ENCODE peak calls at places on chromosomes 16 and 17, in six cellular contexts. M is fibroblast of mammary gland, H is MCF 10A, F is dorsolateral prefrontal cortex, X is ovary, B is tibial artery. K is an unnamed sample.

GRCh38 chr17:62091804-62092203 is 26.7 kb upstream of the MED13 start:
- DNase-seq in M (no peak), H (no peak), F (no peak), X (no peak), B (no peak), K (no peak)

GRCh38 chr16:50279142-50279865 is 13.0 kb downstream of the ADCY7 start:
- DNase-seq in M (no peak), H (no peak), F (peak), X (no peak), B (peak), K (no peak)

GRCh38 chr16:86085795-86086194 is 186.8 kb downstream of the IRF8 start:
- DNase-seq in M (no peak), H (no peak), F (peak), X (no peak), B (no peak), K (no peak)

GRCh38 chr17:58375811-58376210 is 23.8 kb upstream of the SUPT4H1 start:
- DNase-seq in M (no peak), H (no peak), F (no peak), X (no peak), B (no peak), K (no peak)

GRCh38 chr17:57264776-57265175 is 8.5 kb downstream of the MSI2 start:
- DNase-seq in M (no peak), H (peak), F (no peak), X (no peak), B (no peak), K (peak)

GRCh38 chr16:59164461-59164860 is 430.3 kb upstream of the GOT2 start:
- DNase-seq in M (no peak), H (peak), F (no peak), X (no peak), B (no peak), K (no peak)

GRCh38 chr16:11256657-11257130 is 690 bp upstream of the SOCS1 start:
- DNase-seq in M (peak), H (peak), F (no peak), X (no peak), B (peak), K (peak)

GRCh38 chr16:1781758-1782407 is 488 bp downstream of the SPSB3 start:
- DNase-seq in M (no peak), H (no peak), F (no peak), X (no peak), B (no peak), K (peak)

GRCh38 chr17:7479389-7480192 is at the start of gene ZBTB4:
- DNase-seq in M (peak), H (no peak), F (peak), X (peak), B (peak), K (peak)

GRCh38 chr16:11349599-11350276 is 4.5 kb downstream of the RMI2 start:
- DNase-seq in M (peak), H (peak), F (no peak), X (peak), B (peak), K (peak)

GRCh38 chr16:84753412-84754325 is 53.9 kb downstream of the USP10 start:
- DNase-seq in M (peak), H (no peak), F (no peak), X (no peak), B (no peak), K (peak)

GRCh38 chr16:85245307-85246172 is 133.3 kb upstream of the CIBAR2 start:
- DNase-seq in M (peak), H (peak), F (peak), X (peak), B (peak), K (peak)

GRCh38 chr16:85615852-85616607 is 2.9 kb downstream of the GSE1 start:
- DNase-seq in M (peak), H (peak), F (peak), X (peak), B (peak), K (peak)

GRCh38 chr17:14882131-14882530 is 383.0 kb downstream of the PMP22 start:
- DNase-seq in M (no peak), H (no peak), F (no peak), X (no peak), B (no peak), K (no peak)

GRCh38 chr16:68335175-68335574 is 24.4 kb downstream of the PRMT7 start:
- DNase-seq in M (peak), H (peak), F (no peak), X (no peak), B (no peak), K (no peak)

GRCh38 chr17:6413073-6413472 is 21.8 kb downstream of the AIPL1 start:
- DNase-seq in M (peak), H (peak), F (no peak), X (no peak), B (no peak), K (no peak)

GRCh38 chr17:10183931-10184930 is 14.2 kb downstream of the GAS7 start:
- DNase-seq in M (no peak), H (no peak), F (no peak), X (no peak), B (no peak), K (no peak)

GRCh38 chr16:23903001-23903414 is 67.2 kb downstream of the PRKCB start:
- DNase-seq in M (no peak), H (peak), F (no peak), X (no peak), B (no peak), K (no peak)

GRCh38 chr16:68265078-68265925 is 976 bp downstream of the SLC7A6 start:
- DNase-seq in M (peak), H (peak), F (no peak), X (no peak), B (peak), K (peak)

GRCh38 chr17:57902800-57903759 is 52.1 kb downstream of the CUEDC1 start:
- DNase-seq in M (peak), H (peak), F (peak), X (no peak), B (peak), K (peak)

GRCh38 chr16:68062910-68063393 is 22.2 kb upstream of the NFATC3 start:
- DNase-seq in M (no peak), H (no peak), F (no peak), X (no peak), B (no peak), K (no peak)

GRCh38 chr17:41678907-41679739 is 9.6 kb upstream of the EIF1 start:
- DNase-seq in M (peak), H (peak), F (no peak), X (no peak), B (no peak), K (no peak)

GRCh38 chr16:50585331-50585776 is 37.2 kb downstream of the NKD1 start:
- DNase-seq in M (no peak), H (no peak), F (no peak), X (peak), B (peak), K (peak)

GRCh38 chr17:61387511-61388305 is 11.9 kb upstream of the TBX2 start:
- DNase-seq in M (no peak), H (no peak), F (no peak), X (no peak), B (no peak), K (no peak)

GRCh38 chr16:81408409-81408950 is 36.1 kb upstream of the CMIP start:
- DNase-seq in M (no peak), H (no peak), F (no peak), X (no peak), B (no peak), K (no peak)

GRCh38 chr16:81403601-81404391 is 40.8 kb upstream of the CMIP start:
- DNase-seq in M (peak), H (peak), F (peak), X (peak), B (peak), K (peak)

GRCh38 chr16:81409016-81409556 is 35.5 kb upstream of the CMIP start:
- DNase-seq in M (no peak), H (no peak), F (no peak), X (no peak), B (no peak), K (no peak)

GRCh38 chr16:81403208-81403600 is 41.4 kb upstream of the CMIP start:
- DNase-seq in M (no peak), H (no peak), F (no peak), X (no peak), B (no peak), K (no peak)

GRCh38 chr16:81405702-81406113 is 38.9 kb upstream of the CMIP start:
- DNase-seq in M (peak), H (peak), F (no peak), X (no peak), B (no peak), K (no peak)
- TF ChIP-seq CTCF in M (no peak), H (peak), F (no peak), X (no peak), B (no peak), K (peak)

GRCh38 chr17:79922798-79923197 is 83.6 kb upstream of the CBX4 start:
- DNase-seq in M (no peak), H (no peak), F (no peak), X (no peak), B (no peak), K (no peak)

GRCh38 chr17:79925242-79925957 is 86.2 kb upstream of the CBX4 start:
- DNase-seq in M (no peak), H (peak), F (peak), X (no peak), B (no peak), K (peak)

GRCh38 chr17:79924639-79924976 is 85.4 kb upstream of the CBX4 start:
- DNase-seq in M (no peak), H (no peak), F (no peak), X (no peak), B (no peak), K (no peak)

GRCh38 chr17:79926002-79926307 is 86.7 kb upstream of the CBX4 start:
- DNase-seq in M (no peak), H (no peak), F (no peak), X (no peak), B (no peak), K (no peak)

GRCh38 chr17:79923974-79924638 is 84.9 kb upstream of the CBX4 start:
- DNase-seq in M (no peak), H (peak), F (no peak), X (no peak), B (no peak), K (no peak)
- TF ChIP-seq CTCF in M (peak), H (peak), F (peak), X (no peak), B (peak), K (no peak)

DNA sequence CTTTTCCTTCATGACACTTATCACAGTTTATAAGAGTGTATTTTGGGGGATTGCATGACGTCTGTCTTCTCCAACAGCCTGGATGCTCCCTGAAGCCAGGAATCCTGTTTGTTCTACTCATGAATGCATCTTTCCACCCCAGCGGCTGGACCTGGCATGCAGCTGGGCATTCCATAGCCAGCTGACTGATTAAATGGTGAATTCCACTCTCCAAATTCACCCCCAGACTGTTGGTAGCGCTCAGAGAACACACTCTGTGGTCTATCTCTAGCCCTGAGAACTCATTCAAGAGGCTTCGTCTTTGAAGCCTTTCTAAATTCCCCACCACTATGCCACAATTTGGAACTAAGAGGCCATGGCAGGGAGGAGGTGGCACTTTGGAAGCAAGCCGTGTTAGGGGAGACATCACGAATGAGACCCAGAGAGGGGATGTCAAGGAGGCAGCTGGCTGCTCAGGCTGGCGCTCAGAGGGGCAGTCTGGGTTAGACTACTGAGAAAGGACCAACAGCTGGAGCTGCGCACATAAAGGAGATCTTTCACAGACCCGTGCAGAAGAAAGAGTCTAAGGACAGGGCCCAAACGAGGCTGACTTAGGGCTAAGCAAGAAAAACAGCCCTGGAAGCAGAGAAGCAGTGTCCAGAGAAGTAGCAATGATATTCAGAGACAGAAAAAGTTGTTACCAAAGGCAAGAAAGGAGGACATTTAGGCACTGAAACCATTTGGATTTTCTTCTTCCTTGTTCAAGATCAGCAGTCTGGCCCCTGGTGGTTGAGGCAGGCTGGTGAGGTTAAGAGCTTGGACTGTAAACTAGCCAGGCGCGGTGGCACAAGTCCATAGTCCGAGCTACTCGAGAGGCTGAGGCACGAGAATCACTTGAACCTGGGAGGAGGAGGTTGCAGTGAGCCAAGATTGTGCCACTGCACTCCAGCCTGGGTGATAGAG is 42.4 kb upstream of the ZNF629 start:
- DNase-seq in M (no peak), H (no peak), F (no peak), X (no peak), B (no peak), K (no peak)
- TF ChIP-seq CTCF in M (peak), H (no peak), F (no peak), X (no peak), B (no peak), K (no peak)

GRCh38 chr16:75589301-75589700 is 23.1 kb downstream of the GABARAPL2 start:
- DNase-seq in M (no peak), H (no peak), F (no peak), X (no peak), B (peak), K (no peak)

GRCh38 chr16:75593308-75593707 is 27.1 kb downstream of the GABARAPL2 start:
- DNase-seq in M (no peak), H (no peak), F (no peak), X (no peak), B (no peak), K (no peak)

GRCh38 chr16:75593825-75594820 is 27.9 kb downstream of the GABARAPL2 start:
- DNase-seq in M (peak), H (peak), F (no peak), X (no peak), B (no peak), K (peak)

GRCh38 chr16:75588716-75589115 is 22.5 kb downstream of the GABARAPL2 start:
- DNase-seq in M (no peak), H (no peak), F (no peak), X (no peak), B (no peak), K (no peak)

DNA sequence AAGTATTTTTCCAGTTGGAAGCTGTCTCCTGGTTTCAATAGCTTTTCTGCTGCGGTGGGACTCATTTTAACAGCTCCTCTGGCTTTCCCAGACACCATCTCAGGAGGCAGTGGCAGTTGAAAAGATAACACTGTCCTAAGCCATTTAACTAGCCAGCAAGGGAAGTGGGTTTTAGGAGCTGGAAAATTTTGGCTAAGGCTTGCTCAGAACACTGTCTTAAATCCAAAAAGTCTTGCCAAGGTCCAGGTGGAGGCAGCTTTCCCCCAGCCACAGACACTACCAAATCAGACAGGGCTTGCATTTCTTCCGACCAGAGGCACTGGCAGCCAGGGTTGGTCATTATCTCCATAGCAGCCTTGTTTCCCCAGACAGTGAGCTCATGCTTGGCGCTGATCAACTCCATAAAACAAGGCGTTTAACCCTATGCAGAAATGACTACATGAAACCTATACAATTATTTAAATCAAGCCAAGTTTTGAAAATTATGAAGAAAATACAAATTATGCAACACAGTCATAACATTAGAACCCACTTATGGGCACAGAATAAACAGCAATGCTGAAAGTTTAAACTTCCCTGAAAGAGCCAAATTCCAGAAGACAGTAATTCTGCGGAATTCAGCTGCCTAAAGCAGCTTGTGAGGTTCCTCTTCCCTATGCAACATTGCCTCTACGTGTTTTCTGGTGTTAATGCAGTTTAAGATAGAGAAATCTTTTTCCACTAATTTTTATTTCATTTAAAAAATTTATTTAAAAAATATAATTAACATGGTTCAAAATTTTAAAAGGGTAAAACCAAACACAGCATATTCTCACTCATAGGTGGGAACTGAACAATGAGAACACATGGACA is 25.0 kb downstream of the GABARAPL2 start:
- DNase-seq in M (peak), H (no peak), F (no peak), X (peak), B (peak), K (no peak)
- TF ChIP-seq CTCF in M (no peak), H (no peak), F (no peak), X (no peak), B (no peak), K (no peak)

GRCh38 chr17:17716837-17717523 is 35.7 kb downstream of the RAI1 start:
- DNase-seq in M (no peak), H (no peak), F (no peak), X (no peak), B (no peak), K (no peak)
- TF ChIP-seq CTCF in M (no peak), H (no peak), F (no peak), X (no peak), B (no peak), K (no peak)

GRCh38 chr16:9256196-9256595 is 164.8 kb downstream of the HAPSTR1 start:
- DNase-seq in M (peak), H (peak), F (no peak), X (no peak), B (no peak), K (peak)
- TF ChIP-seq CTCF in M (peak), H (peak), F (peak), X (no peak), B (no peak), K (no peak)

GRCh38 chr17:75612906-75613626 is 20.2 kb upstream of the SMIM5 start:
- DNase-seq in M (no peak), H (no peak), F (no peak), X (no peak), B (no peak), K (no peak)

GRCh38 chr17:75611746-75612437 is 21.3 kb upstream of the SMIM5 start:
- DNase-seq in M (no peak), H (no peak), F (no peak), X (no peak), B (no peak), K (no peak)

GRCh38 chr17:75614556-75615270 is 18.5 kb upstream of the SMIM5 start:
- DNase-seq in M (no peak), H (no peak), F (no peak), X (no peak), B (no peak), K (no peak)

GRCh38 chr17:75615301-75615700 is 17.9 kb upstream of the SMIM5 start:
- DNase-seq in M (no peak), H (no peak), F (no peak), X (no peak), B (no peak), K (no peak)

DNA sequence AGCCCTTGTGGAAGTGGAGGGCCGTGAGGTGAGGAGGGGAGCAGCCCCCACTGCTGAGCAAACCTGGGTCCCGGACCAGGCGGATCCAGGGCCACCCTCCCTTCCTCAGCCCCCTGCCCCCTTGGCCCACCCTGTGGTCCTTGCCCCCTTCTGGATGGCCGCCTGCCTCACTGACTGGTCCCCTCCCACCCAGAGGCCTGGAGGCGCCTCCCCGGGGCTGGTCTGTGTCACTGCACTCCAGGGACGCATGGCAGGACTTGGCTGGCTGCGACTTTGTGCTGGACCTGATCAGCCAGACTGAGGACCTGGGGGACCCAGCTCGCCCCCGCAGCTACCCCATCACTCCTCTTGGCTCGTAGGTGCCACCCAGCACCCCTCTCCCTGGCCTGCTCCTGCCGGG is 19.2 kb upstream of the SMIM5 start:
- DNase-seq in M (no peak), H (no peak), F (no peak), X (no peak), B (no peak), K (no peak)
- TF ChIP-seq CTCF in M (no peak), H (peak), F (no peak), X (no peak), B (no peak), K (no peak)

K was measured in adrenal gland.